ENCODE peak calls at places on chromosomes 1 and 21, in nine cellular contexts. One of them, this sample, is unnamed.
A peak's percentile ranks its signal among the peaks of the same experiment; 100 is the strongest.

GRCh38 chr1:150150511-150151021 is 850 bp downstream of the PLEKHO1 start:
- DNase-seq in AG09309: no peak
- DNase-seq in mammary epithelial cell: peak; percentile 19
- DNase-seq in CD4-positive, alpha-beta T cell: peak; percentile 22
- DNase-seq in uterus: peak; percentile 64
- DNase-seq in WTC11: peak; percentile 38
- DNase-seq in A549: no peak
- DNase-seq in colonic mucosa: no peak
- DNase-seq in upper lobe of left lung: peak; percentile 27
- DNase-seq in this sample: no peak

GRCh38 chr21:46189959-46190490 is 5.8 kb upstream of the SPATC1L start:
- DNase-seq in A549: no peak
- DNase-seq in upper lobe of left lung: no peak
- DNase-seq in AG09309: no peak
- DNase-seq in WTC11: no peak
- DNase-seq in CD4-positive, alpha-beta T cell: no peak
- DNase-seq in mammary epithelial cell: no peak
- DNase-seq in colonic mucosa: peak; percentile 12
- DNase-seq in uterus: peak; percentile 15
- DNase-seq in this sample: no peak

GRCh38 chr1:212470059-212470458 is 37.3 kb downstream of the NENF start:
- DNase-seq in AG09309: peak; percentile 96
- DNase-seq in WTC11: no peak
- DNase-seq in mammary epithelial cell: peak; percentile 97
- DNase-seq in uterus: peak; percentile 95
- DNase-seq in colonic mucosa: peak; percentile 50
- DNase-seq in CD4-positive, alpha-beta T cell: no peak
- DNase-seq in A549: peak; percentile 56
- DNase-seq in upper lobe of left lung: peak; percentile 41
- DNase-seq in this sample: peak; percentile 83

GRCh38 chr21:15029077-15029476 is 35.7 kb downstream of the NRIP1 start:
- DNase-seq in WTC11: no peak
- DNase-seq in mammary epithelial cell: no peak
- DNase-seq in uterus: no peak
- DNase-seq in AG09309: no peak
- DNase-seq in upper lobe of left lung: no peak
- DNase-seq in colonic mucosa: no peak
- DNase-seq in A549: no peak
- DNase-seq in CD4-positive, alpha-beta T cell: no peak
- DNase-seq in this sample: no peak

GRCh38 chr21:28633803-28634572 is 358.7 kb downstream of the LTN1 start:
- DNase-seq in uterus: peak; percentile 40
- DNase-seq in AG09309: peak; percentile 85
- DNase-seq in CD4-positive, alpha-beta T cell: no peak
- DNase-seq in WTC11: no peak
- DNase-seq in mammary epithelial cell: peak; percentile 89
- DNase-seq in upper lobe of left lung: no peak
- DNase-seq in A549: no peak
- DNase-seq in colonic mucosa: no peak
- DNase-seq in this sample: no peak

GRCh38 chr1:172416482-172417035 is 3.9 kb upstream of the C1orf105 start:
- DNase-seq in WTC11: no peak
- DNase-seq in colonic mucosa: no peak
- DNase-seq in AG09309: no peak
- DNase-seq in uterus: no peak
- DNase-seq in A549: no peak
- DNase-seq in upper lobe of left lung: no peak
- DNase-seq in CD4-positive, alpha-beta T cell: no peak
- DNase-seq in mammary epithelial cell: no peak
- DNase-seq in this sample: no peak

GRCh38 chr1:70093250-70093975 is 112.0 kb downstream of the LRRC40 start:
- DNase-seq in WTC11: no peak
- DNase-seq in upper lobe of left lung: no peak
- DNase-seq in colonic mucosa: no peak
- DNase-seq in AG09309: peak; percentile 54
- DNase-seq in A549: no peak
- DNase-seq in mammary epithelial cell: no peak
- DNase-seq in uterus: no peak
- DNase-seq in CD4-positive, alpha-beta T cell: no peak
- DNase-seq in this sample: no peak

GRCh38 chr1:220956861-220957605 is 77.8 kb downstream of the HLX start:
- DNase-seq in colonic mucosa: no peak
- DNase-seq in A549: no peak
- DNase-seq in uterus: peak; percentile 14
- DNase-seq in upper lobe of left lung: peak; percentile 43
- DNase-seq in AG09309: peak; percentile 97
- DNase-seq in CD4-positive, alpha-beta T cell: no peak
- DNase-seq in mammary epithelial cell: peak; percentile 88
- DNase-seq in WTC11: no peak
- DNase-seq in this sample: no peak

GRCh38 chr21:37220433-37220980 is 46.6 kb downstream of the VPS26C start:
- DNase-seq in uterus: no peak
- DNase-seq in AG09309: no peak
- DNase-seq in A549: peak; percentile 15
- DNase-seq in WTC11: peak; percentile 24
- DNase-seq in upper lobe of left lung: peak; percentile 32
- DNase-seq in CD4-positive, alpha-beta T cell: no peak
- DNase-seq in mammary epithelial cell: peak; percentile 11
- DNase-seq in colonic mucosa: no peak
- DNase-seq in this sample: no peak

GRCh38 chr1:247317702-247318101 is 14.0 kb downstream of the ZNF496 start:
- DNase-seq in CD4-positive, alpha-beta T cell: no peak
- DNase-seq in colonic mucosa: no peak
- DNase-seq in A549: no peak
- DNase-seq in mammary epithelial cell: no peak
- DNase-seq in AG09309: no peak
- DNase-seq in uterus: no peak
- DNase-seq in WTC11: no peak
- DNase-seq in upper lobe of left lung: no peak
- DNase-seq in this sample: no peak

DNA sequence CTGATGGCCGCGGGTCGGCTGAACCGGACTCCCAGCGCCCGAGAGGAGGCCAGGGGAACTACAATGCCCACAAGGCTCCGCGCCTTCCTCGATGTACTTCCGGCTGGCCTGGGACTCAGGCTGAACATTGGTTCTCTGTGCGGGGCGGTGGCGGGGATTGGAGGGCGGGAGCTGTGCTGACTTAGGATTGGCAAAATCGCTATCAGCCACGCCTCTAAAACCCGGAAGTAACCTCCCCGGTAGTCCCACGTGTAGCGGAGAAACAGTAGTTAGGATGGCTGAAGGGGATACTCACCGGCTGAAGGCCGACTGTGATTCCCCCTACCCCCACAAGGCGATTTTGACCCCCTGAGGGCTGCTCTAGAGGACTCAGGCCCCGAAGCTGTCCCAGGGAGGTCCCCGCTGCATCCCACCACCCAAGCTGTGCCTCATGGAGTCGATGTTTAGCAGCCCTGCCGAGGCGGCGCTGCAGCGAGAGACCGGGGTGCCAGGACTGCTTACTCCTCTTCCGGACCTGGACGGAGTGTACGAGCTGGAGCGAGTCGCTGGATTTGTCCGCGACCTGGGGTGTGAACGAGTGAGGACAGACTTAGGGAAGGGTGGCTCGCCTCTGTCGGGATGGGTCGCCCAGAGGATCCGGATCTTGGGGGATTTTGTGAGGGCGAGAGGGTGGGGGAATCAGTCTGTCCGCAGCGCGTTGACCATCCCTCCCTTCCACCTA is at the start of gene DPH2:
- DNase-seq in colonic mucosa: peak; percentile 97
- DNase-seq in uterus: peak; percentile 97
- DNase-seq in CD4-positive, alpha-beta T cell: peak; percentile 96
- DNase-seq in AG09309: peak; percentile 86
- DNase-seq in A549: peak; percentile 98
- DNase-seq in WTC11: peak; percentile 98
- DNase-seq in upper lobe of left lung: peak; percentile 98
- DNase-seq in mammary epithelial cell: peak; percentile 95
- DNase-seq in this sample: peak; percentile 94
- TF ChIP-seq CTCF in colonic mucosa: no peak
- TF ChIP-seq CTCF in uterus: no peak
- TF ChIP-seq CTCF in CD4-positive, alpha-beta T cell: no peak
- TF ChIP-seq CTCF in AG09309: peak; percentile 6
- TF ChIP-seq CTCF in A549: no peak
- TF ChIP-seq CTCF in WTC11: no peak
- TF ChIP-seq CTCF in upper lobe of left lung: peak; percentile 33
- TF ChIP-seq CTCF in mammary epithelial cell: no peak
- TF ChIP-seq CTCF in this sample: no peak

GRCh38 chr1:15994590-15995351 is 9.3 kb upstream of the SRARP start:
- DNase-seq in A549: peak; percentile 64
- DNase-seq in AG09309: no peak
- DNase-seq in uterus: peak; percentile 54
- DNase-seq in WTC11: peak; percentile 60
- DNase-seq in upper lobe of left lung: peak; percentile 71
- DNase-seq in mammary epithelial cell: peak; percentile 40
- DNase-seq in CD4-positive, alpha-beta T cell: no peak
- DNase-seq in colonic mucosa: peak; percentile 62
- DNase-seq in this sample: peak; percentile 67
- TF ChIP-seq CTCF in A549: peak; percentile 45
- TF ChIP-seq CTCF in AG09309: peak; percentile 96
- TF ChIP-seq CTCF in uterus: peak; percentile 79
- TF ChIP-seq CTCF in WTC11: peak; percentile 38
- TF ChIP-seq CTCF in upper lobe of left lung: peak; percentile 93
- TF ChIP-seq CTCF in mammary epithelial cell: peak; percentile 84
- TF ChIP-seq CTCF in CD4-positive, alpha-beta T cell: peak; percentile 43
- TF ChIP-seq CTCF in colonic mucosa: peak; percentile 82
- TF ChIP-seq CTCF in this sample: peak; percentile 54

GRCh38 chr1:58358311-58358710 is 188.2 kb downstream of the OMA1 start:
- DNase-seq in WTC11: no peak
- DNase-seq in upper lobe of left lung: no peak
- DNase-seq in A549: peak; percentile 7
- DNase-seq in mammary epithelial cell: no peak
- DNase-seq in colonic mucosa: no peak
- DNase-seq in uterus: peak; percentile 59
- DNase-seq in CD4-positive, alpha-beta T cell: no peak
- DNase-seq in AG09309: peak; percentile 16
- DNase-seq in this sample: no peak
- TF ChIP-seq CTCF in WTC11: no peak
- TF ChIP-seq CTCF in upper lobe of left lung: no peak
- TF ChIP-seq CTCF in A549: no peak
- TF ChIP-seq CTCF in mammary epithelial cell: no peak
- TF ChIP-seq CTCF in colonic mucosa: no peak
- TF ChIP-seq CTCF in uterus: no peak
- TF ChIP-seq CTCF in CD4-positive, alpha-beta T cell: no peak
- TF ChIP-seq CTCF in AG09309: no peak
- TF ChIP-seq CTCF in this sample: no peak

DNA sequence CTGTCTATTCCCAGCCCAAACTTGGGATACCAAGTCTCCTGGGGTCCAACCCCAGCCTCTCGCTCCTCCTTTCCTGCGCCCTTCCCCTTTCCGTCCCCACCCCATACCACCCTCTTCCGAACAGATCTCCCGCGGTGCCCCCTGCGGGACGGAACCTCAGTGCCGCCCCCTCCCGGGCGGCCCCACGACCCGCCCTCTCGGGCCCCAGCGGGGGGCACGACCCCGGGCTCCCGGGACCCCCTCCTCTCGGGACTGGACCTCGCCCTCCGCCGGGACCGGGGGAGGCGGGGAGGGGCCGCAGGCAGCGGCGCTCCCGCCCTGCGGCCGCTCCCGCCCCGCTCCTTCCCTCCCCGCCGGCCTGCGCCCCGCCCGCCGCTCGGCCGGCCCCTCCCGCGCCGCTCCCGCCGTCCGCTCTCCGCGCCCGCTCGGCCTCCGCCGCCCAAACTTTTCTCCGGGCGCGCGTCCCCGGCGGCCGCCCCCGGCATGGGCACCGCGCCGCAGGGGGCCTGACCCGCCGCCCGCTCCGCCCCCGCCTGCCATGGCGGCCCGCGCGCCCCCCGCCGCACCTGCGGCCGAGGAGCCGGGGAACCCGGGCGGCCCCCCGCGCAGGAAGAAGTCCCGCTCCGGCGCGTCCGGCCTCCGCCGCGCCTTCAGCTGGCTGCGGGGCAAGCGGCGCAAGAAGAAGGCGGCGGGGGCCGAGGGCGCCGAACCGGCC is 39.0 kb upstream of the SYNC start:
- DNase-seq in WTC11: no peak
- DNase-seq in upper lobe of left lung: no peak
- DNase-seq in mammary epithelial cell: no peak
- DNase-seq in AG09309: no peak
- DNase-seq in uterus: no peak
- DNase-seq in CD4-positive, alpha-beta T cell: no peak
- DNase-seq in A549: peak; percentile 69
- DNase-seq in colonic mucosa: peak; percentile 54
- DNase-seq in this sample: peak; percentile 55
- TF ChIP-seq CTCF in WTC11: no peak
- TF ChIP-seq CTCF in upper lobe of left lung: peak; percentile 47
- TF ChIP-seq CTCF in mammary epithelial cell: peak; percentile 51
- TF ChIP-seq CTCF in AG09309: peak; percentile 43
- TF ChIP-seq CTCF in uterus: peak; percentile 52
- TF ChIP-seq CTCF in CD4-positive, alpha-beta T cell: no peak
- TF ChIP-seq CTCF in A549: peak; percentile 52
- TF ChIP-seq CTCF in colonic mucosa: no peak
- TF ChIP-seq CTCF in this sample: peak; percentile 52

DNA sequence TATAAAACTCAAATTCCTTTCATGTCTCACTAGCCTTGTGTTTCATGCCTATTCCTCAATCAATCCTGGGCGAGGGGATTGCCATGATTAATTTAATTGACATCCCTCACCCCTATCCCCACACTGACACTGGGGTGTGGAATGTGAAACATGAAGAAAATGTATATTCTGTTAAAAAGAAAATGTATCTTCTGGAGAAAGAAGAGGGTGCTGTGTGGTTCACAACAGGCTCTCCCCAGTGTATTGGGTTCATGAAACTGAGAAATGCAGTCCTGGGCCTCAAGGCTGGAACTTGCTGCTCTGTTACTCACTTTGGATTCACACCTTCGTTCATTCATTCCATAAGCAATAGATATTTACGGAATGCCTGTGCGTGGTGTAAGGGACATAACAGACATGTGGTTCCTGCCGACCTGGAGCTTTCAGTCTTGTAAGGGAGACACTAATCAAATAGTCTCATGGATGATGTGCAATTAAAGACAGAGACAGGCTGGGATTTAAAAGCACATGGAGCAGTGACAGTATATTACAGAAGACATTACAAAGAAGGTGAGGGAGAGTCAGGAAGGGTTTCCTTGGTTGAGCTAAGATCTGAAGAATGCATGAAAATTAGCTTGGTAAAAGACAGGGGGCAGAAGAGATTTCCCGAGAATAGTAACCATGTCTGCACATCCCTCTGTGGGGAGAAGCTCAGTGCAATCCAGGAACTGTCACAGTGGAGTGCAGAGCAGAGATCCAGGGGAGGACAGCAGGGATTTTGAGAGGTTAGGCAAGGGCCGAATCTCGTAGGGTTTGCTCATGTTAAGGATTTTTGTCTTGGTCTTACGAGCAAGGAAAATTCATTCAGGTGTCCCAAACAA is 32.2 kb downstream of the SERTAD4 start:
- DNase-seq in CD4-positive, alpha-beta T cell: no peak
- DNase-seq in mammary epithelial cell: no peak
- DNase-seq in WTC11: no peak
- DNase-seq in upper lobe of left lung: no peak
- DNase-seq in AG09309: no peak
- DNase-seq in colonic mucosa: no peak
- DNase-seq in A549: peak; percentile 18
- DNase-seq in uterus: no peak
- DNase-seq in this sample: no peak
- TF ChIP-seq CTCF in CD4-positive, alpha-beta T cell: no peak
- TF ChIP-seq CTCF in mammary epithelial cell: no peak
- TF ChIP-seq CTCF in WTC11: no peak
- TF ChIP-seq CTCF in upper lobe of left lung: no peak
- TF ChIP-seq CTCF in AG09309: peak; percentile 34
- TF ChIP-seq CTCF in colonic mucosa: no peak
- TF ChIP-seq CTCF in A549: no peak
- TF ChIP-seq CTCF in uterus: no peak
- TF ChIP-seq CTCF in this sample: no peak

GRCh38 chr1:79974659-79975058 is 968.1 kb upstream of the ADGRL4 start:
- DNase-seq in AG09309: no peak
- DNase-seq in CD4-positive, alpha-beta T cell: no peak
- DNase-seq in uterus: no peak
- DNase-seq in colonic mucosa: no peak
- DNase-seq in mammary epithelial cell: no peak
- DNase-seq in WTC11: peak; percentile 21
- DNase-seq in A549: no peak
- DNase-seq in upper lobe of left lung: no peak
- DNase-seq in this sample: no peak
- TF ChIP-seq CTCF in AG09309: no peak
- TF ChIP-seq CTCF in CD4-positive, alpha-beta T cell: no peak
- TF ChIP-seq CTCF in uterus: no peak
- TF ChIP-seq CTCF in colonic mucosa: no peak
- TF ChIP-seq CTCF in mammary epithelial cell: no peak
- TF ChIP-seq CTCF in WTC11: no peak
- TF ChIP-seq CTCF in A549: no peak
- TF ChIP-seq CTCF in upper lobe of left lung: no peak
- TF ChIP-seq CTCF in this sample: no peak